ENCODE peak calls at places on chromosomes 2 and 18, in nine cellular contexts. B is nephron progenitor cell, Q is tibial artery, J is AG09319, V is cardiac fibroblast, Z is AG04450, M is endothelial cell, N is GM20000, T is PC-3. P is an unnamed sample.

GRCh38 chr2:199946836-199947235 is 8.5 kb downstream of the TYW5 start:
- DNase-seq in M (no peak), B (no peak), T (no peak), Q (no peak), Z (no peak), N (no peak), V (peak; percentile 12), J (no peak), P (peak; percentile 39)

GRCh38 chr2:174729797-174730529 is 34.3 kb downstream of the CHRNA1 start:
- DNase-seq in B (no peak), Q (no peak), M (peak; percentile 26), Z (no peak), T (no peak), N (no peak), V (peak; percentile 12), J (no peak), P (no peak)

GRCh38 chr2:30164131-30164925 is 17.5 kb downstream of the YPEL5 start:
- DNase-seq in M (no peak), N (no peak), B (no peak), T (no peak), Z (no peak), V (no peak), J (no peak), Q (no peak), P (no peak)

GRCh38 chr18:8812631-8813030 is 107.3 kb downstream of the MTCL1 start:
- DNase-seq in Q (no peak), Z (no peak), J (peak; percentile 46), B (no peak), T (peak; percentile 14), N (no peak), M (no peak), V (no peak), P (no peak)

GRCh38 chr2:29475446-29476006 is 360.3 kb downstream of the CLIP4 start:
- DNase-seq in V (no peak), N (no peak), T (no peak), Z (no peak), B (no peak), Q (no peak), M (no peak), J (no peak), P (no peak)

GRCh38 chr18:48948112-48949050 is 2.4 kb downstream of the SMAD7 start:
- DNase-seq in M (peak; percentile 58), N (peak; percentile 78), Q (no peak), J (peak; percentile 65), T (peak; percentile 20), Z (no peak), B (peak; percentile 75), V (peak; percentile 65), P (no peak)

GRCh38 chr2:152097291-152098032 is 1.4 kb downstream of the CACNB4 start:
- DNase-seq in B (no peak), Z (no peak), M (no peak), V (peak; percentile 21), Q (no peak), T (peak; percentile 17), N (no peak), J (peak; percentile 8), P (no peak)

GRCh38 chr2:196606516-196606915 is 33.0 kb upstream of the CCDC150 start:
- DNase-seq in M (no peak), T (no peak), J (no peak), V (peak; percentile 35), B (no peak), Q (no peak), Z (no peak), N (no peak), P (no peak)

GRCh38 chr2:8677646-8678592 is 3.9 kb upstream of the ID2 start:
- DNase-seq in J (no peak), V (peak; percentile 41), T (peak; percentile 47), N (peak; percentile 58), M (peak; percentile 39), Z (no peak), B (peak; percentile 61), Q (peak; percentile 65), P (no peak)

GRCh38 chr2:172098650-172099471 is 3.8 kb downstream of the DLX2 start:
- DNase-seq in M (no peak), J (no peak), Z (no peak), Q (no peak), B (peak; percentile 81), N (peak; percentile 78), V (peak; percentile 78), T (peak; percentile 85), P (no peak)

GRCh38 chr18:70249118-70249517 is 39.7 kb upstream of the SOCS6 start:
- DNase-seq in J (no peak), B (no peak), N (no peak), T (peak; percentile 44), M (no peak), V (peak; percentile 72), Z (no peak), Q (no peak), P (no peak)

DNA sequence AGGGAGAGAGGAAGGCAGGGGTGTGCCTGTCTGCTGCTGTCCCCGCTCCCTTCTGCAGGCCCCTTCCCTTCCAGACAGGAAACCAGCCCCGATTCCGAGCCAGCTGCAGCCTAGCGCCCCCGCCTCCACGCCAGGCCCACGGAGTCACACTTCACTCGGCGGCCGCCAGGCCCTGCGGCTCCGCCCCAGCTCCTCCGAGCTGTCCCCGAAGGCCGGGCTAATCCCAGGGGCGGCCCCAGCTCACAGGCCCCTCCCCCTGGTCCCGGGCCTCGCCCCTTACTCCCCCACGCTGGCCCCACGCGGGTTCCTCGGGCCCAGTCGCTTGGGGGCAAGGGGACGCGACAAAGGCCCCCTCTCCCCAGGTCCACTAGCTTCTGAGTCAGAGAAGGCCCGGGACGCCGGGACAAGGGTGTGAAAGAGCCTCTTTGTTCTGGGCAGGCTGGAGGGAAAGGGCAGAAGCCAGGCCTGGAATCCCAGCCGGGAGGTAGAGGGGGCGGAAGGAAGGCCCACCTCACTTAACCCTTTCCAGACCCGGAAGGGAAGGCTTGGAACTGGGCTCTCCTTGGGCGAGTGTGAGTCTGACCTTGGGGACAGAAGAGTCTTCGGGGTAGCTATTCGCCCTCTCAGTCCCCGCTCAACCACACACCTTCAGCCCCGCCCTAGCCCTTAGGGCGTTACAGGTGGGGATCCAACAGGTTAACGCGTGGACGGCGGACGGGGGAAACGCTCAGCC is 1.2 kb downstream of the RTKN start:
- DNase-seq in M (peak; percentile 91), B (peak; percentile 91), J (no peak), Z (no peak), Q (peak; percentile 81), V (peak; percentile 77), N (peak; percentile 98), T (peak; percentile 82), P (peak; percentile 52)
- TF ChIP-seq CTCF in M (no peak), B (peak; percentile 13), J (peak; percentile 13), Z (peak; percentile 24), Q (peak; percentile 38), V (peak; percentile 18), N (no peak), T (peak; percentile 26), P (peak; percentile 22)

DNA sequence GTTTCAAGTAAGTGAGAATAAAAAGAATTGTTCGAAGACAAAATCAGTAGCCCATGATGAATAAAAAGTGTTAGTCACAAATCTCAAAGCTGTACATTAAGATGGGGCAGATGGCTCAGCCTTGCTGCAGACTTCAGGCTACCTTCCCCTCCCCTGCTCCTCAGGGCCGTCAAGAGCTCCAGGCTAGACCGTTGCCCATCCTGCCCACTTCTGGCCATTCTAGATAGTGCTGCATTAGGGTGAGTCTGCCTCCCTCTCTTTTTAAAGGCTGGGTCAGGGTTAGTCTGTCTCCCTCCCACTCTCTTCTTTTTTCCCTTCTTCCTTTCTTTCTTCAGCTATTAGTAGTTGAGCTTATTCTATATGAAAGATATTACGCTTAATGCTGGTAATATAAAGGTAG is 86.0 kb downstream of the MAPRE2 start:
- DNase-seq in J (no peak), M (no peak), N (no peak), V (peak; percentile 30), T (no peak), Q (no peak), B (no peak), Z (no peak), P (no peak)
- TF ChIP-seq CTCF in J (peak; percentile 19), M (no peak), N (no peak), V (peak; percentile 38), T (no peak), Q (no peak), B (no peak), Z (peak; percentile 42), P (peak; percentile 30)

GRCh38 chr2:856041-856440 is 94.6 kb upstream of the SNTG2 start:
- DNase-seq in Q (no peak), M (no peak), N (no peak), V (no peak), Z (no peak), T (no peak), B (no peak), J (no peak), P (no peak)

GRCh38 chr2:855177-855576 is 95.5 kb upstream of the SNTG2 start:
- DNase-seq in J (no peak), N (no peak), T (peak; percentile 28), M (no peak), V (no peak), Z (no peak), Q (no peak), B (no peak), P (no peak)

GRCh38 chr2:853203-853870 is 97.3 kb upstream of the SNTG2 start:
- DNase-seq in M (no peak), Q (no peak), J (no peak), Z (no peak), N (no peak), B (no peak), T (no peak), V (no peak), P (no peak)

GRCh38 chr2:852168-852567 is 98.5 kb upstream of the SNTG2 start:
- DNase-seq in J (no peak), Q (no peak), M (no peak), B (no peak), V (no peak), Z (no peak), N (no peak), T (no peak), P (no peak)

GRCh38 chr2:854460-854859 is 96.2 kb upstream of the SNTG2 start:
- DNase-seq in T (peak; percentile 53), Z (no peak), M (peak; percentile 53), V (peak; percentile 24), B (peak; percentile 44), J (peak; percentile 10), N (peak; percentile 67), Q (no peak), P (no peak)
- TF ChIP-seq CTCF in T (peak; percentile 80), Z (peak; percentile 46), M (peak; percentile 78), V (peak; percentile 44), B (peak; percentile 56), J (peak; percentile 78), N (peak; percentile 51), Q (peak; percentile 29), P (peak; percentile 35)

GRCh38 chr18:24230766-24231165 is 91.9 kb downstream of the CABYR start:
- DNase-seq in M (no peak), Q (no peak), B (no peak), V (no peak), N (no peak), Z (no peak), T (peak; percentile 87), J (no peak), P (no peak)

GRCh38 chr18:24232814-24233213 is 94.0 kb downstream of the CABYR start:
- DNase-seq in N (no peak), M (no peak), T (no peak), J (no peak), Q (no peak), Z (no peak), B (no peak), V (no peak), P (no peak)

GRCh38 chr18:24228661-24229053 is 89.8 kb downstream of the CABYR start:
- DNase-seq in B (no peak), Z (no peak), J (no peak), T (peak; percentile 70), Q (no peak), M (no peak), V (peak; percentile 22), N (no peak), P (peak; percentile 58)

GRCh38 chr18:24231773-24232735 is 93.2 kb downstream of the CABYR start:
- DNase-seq in Z (no peak), N (no peak), J (peak; percentile 5), V (peak; percentile 74), B (no peak), Q (peak; percentile 44), T (peak; percentile 86), M (no peak), P (no peak)

GRCh38 chr18:24227976-24228660 is 89.3 kb downstream of the CABYR start:
- DNase-seq in Z (peak; percentile 20), Q (no peak), V (peak; percentile 63), N (no peak), B (no peak), T (peak; percentile 80), M (no peak), J (peak; percentile 36), P (peak; percentile 51)
- TF ChIP-seq CTCF in Z (no peak), Q (no peak), V (no peak), N (no peak), B (no peak), T (no peak), M (no peak), J (no peak), P (no peak)

P was measured in retinal pigment epithelial cell.